ENCODE peak calls at places on chromosome 9, in five cellular contexts. J, Z, N, O and C are unnamed samples.

GRCh38 chr9:138101444-138102234 is 224.1 kb downstream of the CACNA1B start:
- DNase-seq in Z (no peak), N (no peak), O (no peak), J (peak), C (no peak)

GRCh38 chr9:37415011-37415719 is 7.3 kb upstream of the GRHPR start:
- DNase-seq in O (no peak), N (peak), J (peak), Z (peak), C (peak)

GRCh38 chr9:108213516-108213915 is 642.3 kb downstream of the ACTL7B start:
- DNase-seq in J (no peak), N (no peak), O (no peak), Z (no peak), C (no peak)

GRCh38 chr9:121929893-121930875 is 162.9 kb downstream of the TTLL11 start:
- DNase-seq in O (peak), J (no peak), Z (no peak), N (no peak), C (no peak)

GRCh38 chr9:136424750-136425362 is 14.4 kb downstream of the PMPCA start:
- DNase-seq in N (no peak), J (no peak), O (no peak), Z (no peak), C (no peak)

GRCh38 chr9:20054734-20055133 is 265.9 kb upstream of the SLC24A2 start:
- DNase-seq in J (no peak), O (no peak), N (no peak), Z (no peak), C (no peak)

GRCh38 chr9:2923810-2924768 is 80.2 kb upstream of the PUM3 start:
- DNase-seq in J (no peak), O (no peak), N (no peak), Z (no peak), C (no peak)

GRCh38 chr9:95189230-95190098 is 128.0 kb downstream of the FANCC start:
- DNase-seq in O (no peak), J (no peak), Z (no peak), N (peak), C (no peak)

GRCh38 chr9:120856700-120857099 is 14.0 kb upstream of the PSMD5 start:
- DNase-seq in N (no peak), J (peak), Z (no peak), O (no peak), C (no peak)

GRCh38 chr9:684055-684949 is 157.2 kb upstream of the DMRT1 start:
- DNase-seq in N (no peak), J (no peak), Z (no peak), O (no peak), C (peak)

GRCh38 chr9:113665756-113666155 is 202.2 kb downstream of the RGS3 start:
- DNase-seq in N (no peak), J (no peak), Z (no peak), O (no peak), C (no peak)

GRCh38 chr9:114694146-114694545 is 12.2 kb upstream of the TEX48 start:
- DNase-seq in J (no peak), Z (no peak), N (no peak), O (no peak), C (no peak)

GRCh38 chr9:21764736-21765245 is 37.6 kb upstream of the MTAP start:
- DNase-seq in N (no peak), O (no peak), Z (no peak), J (no peak), C (no peak)

GRCh38 chr9:120578614-120579013 is 1.4 kb downstream of the CDK5RAP2 start:
- DNase-seq in O (no peak), J (no peak), Z (no peak), N (no peak), C (no peak)

GRCh38 chr9:36925033-36925432 is 109.0 kb downstream of the PAX5 start:
- DNase-seq in Z (no peak), O (no peak), J (no peak), N (no peak), C (no peak)

GRCh38 chr9:69771775-69772418 is 12.1 kb upstream of the PTAR1 start:
- DNase-seq in O (no peak), N (no peak), Z (no peak), J (no peak), C (no peak)

GRCh38 chr9:73532985-73533384 is 381.3 kb downstream of the ANXA1 start:
- DNase-seq in N (no peak), J (no peak), Z (no peak), O (no peak), C (no peak)

DNA sequence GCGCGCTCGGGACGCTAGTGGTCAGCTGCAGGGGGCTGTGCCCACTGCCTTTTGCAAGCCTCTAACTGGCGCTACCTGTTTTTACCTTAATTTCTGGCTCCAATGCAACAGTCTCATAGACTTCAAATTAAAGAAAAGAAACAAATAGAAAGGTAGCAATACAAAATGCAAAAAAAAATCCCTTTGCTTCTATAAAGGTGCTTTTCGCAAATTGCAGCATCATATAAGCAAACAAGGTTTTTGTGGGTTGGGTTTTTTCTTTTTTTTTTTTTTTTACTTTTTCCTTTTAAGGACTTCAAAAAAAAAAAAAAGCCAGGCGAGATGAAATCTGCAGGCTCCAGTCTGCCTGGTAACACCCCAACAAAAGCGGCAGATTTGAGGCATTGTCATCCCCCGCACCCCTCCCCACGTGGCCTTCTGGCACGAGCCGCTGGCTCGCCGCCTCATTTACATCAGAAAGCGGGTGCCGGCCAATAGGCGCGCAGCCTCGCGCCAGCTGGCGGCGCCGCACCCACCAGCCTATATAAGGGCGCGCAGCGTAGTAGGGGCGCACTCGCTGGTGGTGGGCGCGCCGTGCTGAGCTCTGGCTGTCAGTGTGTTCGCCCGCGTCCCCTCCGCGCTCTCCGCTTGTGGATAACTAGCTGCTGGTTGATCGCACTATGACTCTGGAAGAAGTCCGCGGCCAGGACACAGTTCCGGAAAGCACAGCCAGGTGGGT is at the start of gene GADD45G:
- DNase-seq in Z (peak), N (peak), J (peak), O (no peak), C (peak)
- H3K27ac ChIP-seq in Z (peak), N (no peak), J (peak), O (no peak), C (peak)

GRCh38 chr9:104606202-104606601 is 775 bp upstream of the OR13C2 start:
- DNase-seq in N (no peak), J (no peak), O (no peak), Z (no peak), C (no peak)
- H3K27ac ChIP-seq in N (no peak), J (no peak), O (no peak), Z (no peak), C (no peak)

GRCh38 chr9:85420750-85421149 is 321.0 kb downstream of the AGTPBP1 start:
- DNase-seq in N (peak), J (no peak), Z (no peak), O (peak), C (no peak)
- H3K27ac ChIP-seq in N (no peak), J (no peak), Z (no peak), O (no peak), C (no peak)

GRCh38 chr9:88437210-88438146 is 49.2 kb downstream of the SPIN1 start:
- DNase-seq in N (no peak), O (no peak), Z (no peak), J (no peak), C (no peak)

GRCh38 chr9:88433583-88434240 is 45.5 kb downstream of the SPIN1 start:
- DNase-seq in O (no peak), N (no peak), Z (no peak), J (no peak), C (peak)

GRCh38 chr9:88438819-88439218 is 50.6 kb downstream of the SPIN1 start:
- DNase-seq in Z (no peak), N (no peak), J (no peak), O (no peak), C (no peak)

GRCh38 chr9:88441301-88442007 is 53.2 kb downstream of the SPIN1 start:
- DNase-seq in N (no peak), Z (no peak), J (no peak), O (no peak), C (no peak)

DNA sequence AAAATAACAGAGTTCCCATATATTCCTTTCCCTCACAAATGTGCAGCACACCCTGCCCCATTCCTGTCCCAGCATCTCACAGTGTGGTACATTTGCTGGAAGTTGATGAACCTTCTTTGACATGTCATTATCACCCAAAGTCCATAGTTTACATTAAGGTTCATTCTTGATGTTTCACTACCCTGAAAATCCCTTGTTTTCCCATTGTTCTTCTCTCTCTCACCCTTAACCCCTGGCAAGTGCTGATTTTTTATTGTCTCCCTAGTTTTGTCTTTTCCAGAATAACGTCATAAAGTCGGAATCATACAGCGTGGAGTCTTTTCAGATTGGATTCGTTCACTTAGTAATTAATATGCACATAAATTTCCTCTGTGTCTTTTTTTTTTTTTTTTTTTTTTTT is 48.1 kb downstream of the SPIN1 start:
- DNase-seq in O (no peak), N (no peak), Z (no peak), J (no peak), C (no peak)
- H3K27ac ChIP-seq in O (no peak), N (no peak), Z (no peak), J (no peak), C (no peak)

GRCh38 chr9:124674651-124675050 is 96.5 kb downstream of the NR6A1 start:
- DNase-seq in O (no peak), J (no peak), N (no peak), Z (no peak), C (no peak)

GRCh38 chr9:124680049-124680448 is 91.1 kb downstream of the NR6A1 start:
- DNase-seq in O (no peak), Z (no peak), J (no peak), N (no peak), C (no peak)

GRCh38 chr9:124675261-124676158 is 95.6 kb downstream of the NR6A1 start:
- DNase-seq in N (no peak), J (no peak), O (no peak), Z (no peak), C (no peak)

GRCh38 chr9:124673063-124673462 is 98.0 kb downstream of the NR6A1 start:
- DNase-seq in N (peak), O (no peak), Z (no peak), J (no peak), C (no peak)

DNA sequence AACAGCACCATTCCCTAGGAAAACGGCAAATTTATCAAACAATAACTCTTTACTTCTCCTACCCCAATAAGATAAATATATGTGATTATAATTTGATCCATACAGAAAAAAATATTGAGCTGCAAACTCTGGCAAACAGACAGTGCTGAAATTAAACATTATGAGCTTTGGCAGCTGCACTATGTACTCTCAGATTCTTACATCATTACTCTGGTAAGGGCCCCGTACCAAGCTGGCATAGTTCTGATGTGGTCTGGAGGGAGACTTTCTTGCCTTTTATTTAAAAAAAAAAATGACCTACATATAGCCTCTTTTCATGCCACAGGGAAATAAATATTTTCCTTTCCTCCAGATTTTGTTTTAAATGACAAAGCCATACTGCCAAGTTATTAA is 95.0 kb downstream of the NR6A1 start:
- DNase-seq in O (no peak), J (no peak), N (no peak), Z (no peak), C (no peak)
- H3K27ac ChIP-seq in O (no peak), J (no peak), N (no peak), Z (no peak), C (no peak)

GRCh38 chr9:16410601-16411285 is 459.7 kb downstream of the BNC2 start:
- DNase-seq in J (no peak), O (no peak), Z (peak), N (no peak), C (peak)

GRCh38 chr9:16417101-16417500 is 453.4 kb downstream of the BNC2 start:
- DNase-seq in O (no peak), J (no peak), N (peak), Z (no peak), C (no peak)

GRCh38 chr9:16414451-16414850 is 456.0 kb downstream of the BNC2 start:
- DNase-seq in J (no peak), Z (no peak), O (no peak), N (no peak), C (no peak)

GRCh38 chr9:16417749-16418148 is 452.7 kb downstream of the BNC2 start:
- DNase-seq in N (no peak), O (no peak), J (no peak), Z (no peak), C (no peak)

GRCh38 chr9:16413509-16414016 is 456.9 kb downstream of the BNC2 start:
- DNase-seq in J (no peak), Z (peak), O (no peak), N (no peak), C (no peak)
- H3K27ac ChIP-seq in J (peak), Z (peak), O (no peak), N (no peak), C (no peak)

GRCh38 chr9:97751510-97751909 is 54.4 kb upstream of the XPA start:
- DNase-seq in N (no peak), J (no peak), Z (no peak), O (no peak), C (no peak)
- H3K27ac ChIP-seq in N (no peak), J (no peak), Z (no peak), O (no peak), C (no peak)

GRCh38 chr9:75889577-75889976 is 896 bp upstream of the PCSK5 start:
- DNase-seq in O (no peak), N (peak), J (no peak), Z (no peak), C (no peak)
- H3K27ac ChIP-seq in O (no peak), N (peak), J (peak), Z (peak), C (no peak)

GRCh38 chr9:33718987-33719386 is 76.4 kb upstream of the PRSS3 start:
- DNase-seq in Z (no peak), J (no peak), O (no peak), N (no peak), C (no peak)

GRCh38 chr9:33719581-33720374 is 75.6 kb upstream of the PRSS3 start:
- DNase-seq in Z (peak), N (peak), J (peak), O (no peak), C (peak)

GRCh38 chr9:33722359-33722675 is 73.0 kb upstream of the PRSS3 start:
- DNase-seq in O (no peak), Z (no peak), N (no peak), J (no peak), C (no peak)

DNA sequence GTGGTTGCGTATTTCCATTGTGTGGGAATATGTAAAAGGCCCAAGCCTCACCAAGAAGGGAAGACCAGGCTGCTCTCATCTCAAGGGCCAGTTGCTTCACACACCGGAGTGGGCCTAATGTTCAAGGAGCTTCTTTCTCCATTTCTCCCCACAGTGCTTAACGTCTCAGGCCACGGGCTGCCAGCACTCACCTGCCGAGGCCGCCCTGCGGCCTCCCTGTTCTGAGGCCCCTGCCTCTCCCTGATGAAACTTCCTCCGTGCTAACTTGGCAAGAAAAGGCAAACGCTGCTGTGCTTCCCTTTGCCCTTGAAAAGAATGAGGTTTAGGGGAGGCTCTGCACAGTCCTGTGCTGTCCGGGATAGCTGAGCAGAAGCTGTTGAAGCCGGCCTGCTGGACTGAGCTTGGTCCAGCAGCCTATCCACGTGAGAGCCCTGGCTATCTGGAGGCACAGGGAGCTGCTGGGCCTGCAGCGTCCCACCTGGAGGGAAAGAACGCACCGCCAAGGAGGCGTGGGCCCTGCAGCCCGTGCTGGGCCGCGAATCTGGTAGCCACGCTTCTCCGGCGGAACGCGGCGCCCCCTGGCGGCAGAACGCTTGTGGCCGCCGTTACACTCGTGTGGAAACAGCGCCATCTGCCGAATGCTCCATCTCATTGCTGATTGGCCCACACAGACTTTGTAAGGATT is 73.5 kb upstream of the PRSS3 start:
- DNase-seq in Z (peak), J (peak), O (peak), N (peak), C (peak)
- H3K27ac ChIP-seq in Z (peak), J (no peak), O (no peak), N (no peak), C (no peak)